ENCODE peak calls at places on chromosomes 13 and 19, in eight cellular contexts. E, T, Z, O, V, W, L and A are unnamed samples. For H3K9me3, the result is how much of the 10 kb centered on the place peaks cover.

GRCh38 chr19:1884291-1884718 is 991 bp downstream of the ABHD17A start:
- DNase-seq in W (no peak), E (no peak), L (no peak), O (no peak), T (peak), V (no peak), Z (no peak), A (no peak)

GRCh38 chr13:105721056-105721455 is 814.4 kb downstream of the EFNB2 start:
- DNase-seq in Z (no peak), T (no peak), W (no peak), V (no peak), L (no peak), E (peak), O (peak), A (no peak)

GRCh38 chr13:42000836-42001235 is 39.9 kb upstream of the VWA8 start:
- DNase-seq in W (no peak), E (no peak), Z (no peak), T (no peak), L (no peak), V (no peak), O (no peak), A (no peak)

GRCh38 chr13:28355046-28355821 is 139.7 kb downstream of the FLT1 start:
- DNase-seq in W (no peak), Z (no peak), L (no peak), T (no peak), O (no peak), E (no peak), V (no peak), A (no peak)

GRCh38 chr19:10122066-10122465 is 2.4 kb upstream of the EIF3G start:
- DNase-seq in W (no peak), E (peak), Z (no peak), V (no peak), L (no peak), T (no peak), O (no peak), A (no peak)

GRCh38 chr13:48154671-48155070 is 59.8 kb upstream of the MED4 start:
- DNase-seq in T (no peak), E (no peak), L (no peak), W (no peak), O (no peak), Z (no peak), V (no peak), A (no peak)

GRCh38 chr19:11096210-11096841 is 7.1 kb downstream of the LDLR start:
- DNase-seq in T (no peak), L (no peak), V (no peak), E (peak), O (peak), Z (peak), W (no peak), A (no peak)

GRCh38 chr13:113977976-113978375 is 4.1 kb upstream of the C13orf46 start:
- DNase-seq in W (peak), T (no peak), O (no peak), Z (no peak), L (no peak), E (no peak), V (no peak), A (no peak)

GRCh38 chr13:85283408-85283807 is 515.8 kb downstream of the SLITRK6 start:
- DNase-seq in W (no peak), O (no peak), T (no peak), V (no peak), E (no peak), L (no peak), Z (no peak), A (no peak)

GRCh38 chr13:111629933-111630332 is 309.5 kb downstream of the TEX29 start:
- DNase-seq in E (no peak), V (no peak), Z (no peak), L (no peak), T (no peak), W (no peak), O (no peak), A (no peak)

GRCh38 chr19:49348305-49349188 is 13.3 kb downstream of the CD37 start:
- DNase-seq in E (no peak), T (peak), V (no peak), W (no peak), L (no peak), O (no peak), Z (no peak), A (no peak)

GRCh38 chr19:42053037-42053935 is 16.7 kb downstream of the GRIK5 start:
- DNase-seq in O (peak), E (no peak), W (peak), T (no peak), V (no peak), L (no peak), Z (no peak), A (no peak)

GRCh38 chr13:113029487-113030258 is 60.7 kb downstream of the MCF2L start:
- DNase-seq in V (no peak), T (peak), L (peak), O (no peak), W (peak), Z (no peak), E (peak), A (no peak)

GRCh38 chr13:36313047-36313969 is 15.7 kb upstream of the CCDC169 start:
- DNase-seq in Z (no peak), V (no peak), W (no peak), O (no peak), L (no peak), E (no peak), T (no peak), A (no peak)

GRCh38 chr13:33015791-33016323 is 366 bp upstream of the KL start:
- DNase-seq in T (no peak), W (no peak), O (no peak), L (no peak), E (no peak), Z (no peak), V (peak), A (no peak)

GRCh38 chr13:50650936-50651638 is 192.4 kb downstream of the DLEU7 start:
- DNase-seq in Z (no peak), W (no peak), E (no peak), O (peak), T (peak), V (no peak), L (no peak), A (peak)

GRCh38 chr13:110564472-110564985 is 3.0 kb upstream of the RAB20 start:
- DNase-seq in L (no peak), T (no peak), E (no peak), Z (no peak), V (no peak), W (no peak), O (no peak), A (no peak)

GRCh38 chr19:43726736-43727592 is 11.1 kb downstream of the IRGC start:
- DNase-seq in O (no peak), Z (no peak), L (no peak), V (peak), E (peak), W (no peak), T (no peak), A (no peak)

GRCh38 chr19:40419066-40419612 is 6.0 kb upstream of the PRX start:
- DNase-seq in W (no peak), T (no peak), O (no peak), Z (no peak), V (no peak), E (no peak), L (no peak), A (no peak)

GRCh38 chr13:50797081-50797480 is 46.4 kb downstream of the DLEU7 start:
- DNase-seq in O (no peak), V (no peak), E (peak), W (no peak), Z (no peak), T (no peak), L (no peak), A (no peak)

GRCh38 chr19:28594737-28595136 is 618.2 kb downstream of the UQCRFS1 start:
- DNase-seq in Z (no peak), T (no peak), O (no peak), L (no peak), E (no peak), V (no peak), W (no peak), A (no peak)

GRCh38 chr13:107743983-107744382 is 471.4 kb downstream of the LIG4 start:
- DNase-seq in V (no peak), W (no peak), L (no peak), E (peak), O (no peak), Z (no peak), T (no peak), A (no peak)

GRCh38 chr19:44759083-44759804 is 10.7 kb downstream of the BCL3 start:
- DNase-seq in V (no peak), L (no peak), E (no peak), O (no peak), T (no peak), W (no peak), Z (no peak), A (no peak)

GRCh38 chr19:45138303-45138751 is 22.5 kb downstream of the NKPD1 start:
- DNase-seq in L (no peak), Z (no peak), T (peak), O (no peak), E (no peak), V (no peak), W (no peak), A (no peak)

GRCh38 chr13:103210348-103210747 is 144.1 kb upstream of the SLC10A2 start:
- DNase-seq in T (no peak), E (no peak), O (no peak), L (no peak), Z (no peak), W (no peak), V (no peak), A (no peak)

GRCh38 chr13:98721825-98722510 is 30.5 kb downstream of the SLC15A1 start:
- DNase-seq in T (no peak), V (no peak), E (no peak), L (no peak), O (peak), Z (no peak), W (no peak), A (no peak)

GRCh38 chr19:49665301-49666119 is at the start of the genes BCL2L12 and IRF3:
- DNase-seq in Z (peak), T (peak), V (peak), W (peak), E (peak), L (peak), O (peak), A (no peak)

GRCh38 chr19:55005684-55006488 is 32.2 kb downstream of the GP6 start:
- DNase-seq in L (peak), W (peak), Z (no peak), T (peak), V (no peak), E (peak), O (peak), A (no peak)

GRCh38 chr19:3572132-3572854 is 451 bp upstream of the HMG20B start:
- DNase-seq in L (peak), O (peak), Z (peak), T (peak), E (peak), V (peak), W (peak), A (peak)

GRCh38 chr19:2282062-2282861 is at the start of gene PEAK3:
- DNase-seq in O (no peak), W (no peak), V (no peak), L (peak), Z (peak), E (peak), T (no peak), A (no peak)

GRCh38 chr13:35930665-35931631 is 200.2 kb downstream of the DCLK1 start:
- DNase-seq in O (peak), E (no peak), L (no peak), T (no peak), Z (no peak), W (no peak), V (no peak), A (no peak)

GRCh38 chr13:38582133-38582532 is 104.7 kb upstream of the FREM2 start:
- DNase-seq in L (peak), O (peak), T (peak), V (no peak), Z (no peak), W (peak), E (peak), A (peak)

GRCh38 chr19:6875218-6875617 is 12.2 kb upstream of the ADGRE1 start:
- DNase-seq in E (no peak), L (no peak), Z (no peak), O (no peak), V (no peak), T (no peak), W (no peak), A (no peak)

GRCh38 chr13:100854091-100854490 is 179.5 kb upstream of the TMTC4 start:
- DNase-seq in O (no peak), Z (no peak), V (no peak), E (no peak), W (no peak), T (no peak), L (no peak), A (no peak)

GRCh38 chr13:112931028-112931934 is 37.7 kb upstream of the MCF2L start:
- DNase-seq in L (peak), O (peak), V (peak), W (peak), Z (no peak), E (peak), T (no peak), A (no peak)

GRCh38 chr13:50129065-50129922 is 114.0 kb downstream of the KCNRG start:
- DNase-seq in Z (peak), V (no peak), W (no peak), O (no peak), E (peak), L (no peak), T (peak), A (no peak)

GRCh38 chr19:33441828-33442227 is 68.3 kb downstream of the CEBPG start:
- DNase-seq in O (no peak), L (no peak), E (no peak), T (no peak), Z (no peak), W (no peak), V (no peak), A (no peak)

DNA sequence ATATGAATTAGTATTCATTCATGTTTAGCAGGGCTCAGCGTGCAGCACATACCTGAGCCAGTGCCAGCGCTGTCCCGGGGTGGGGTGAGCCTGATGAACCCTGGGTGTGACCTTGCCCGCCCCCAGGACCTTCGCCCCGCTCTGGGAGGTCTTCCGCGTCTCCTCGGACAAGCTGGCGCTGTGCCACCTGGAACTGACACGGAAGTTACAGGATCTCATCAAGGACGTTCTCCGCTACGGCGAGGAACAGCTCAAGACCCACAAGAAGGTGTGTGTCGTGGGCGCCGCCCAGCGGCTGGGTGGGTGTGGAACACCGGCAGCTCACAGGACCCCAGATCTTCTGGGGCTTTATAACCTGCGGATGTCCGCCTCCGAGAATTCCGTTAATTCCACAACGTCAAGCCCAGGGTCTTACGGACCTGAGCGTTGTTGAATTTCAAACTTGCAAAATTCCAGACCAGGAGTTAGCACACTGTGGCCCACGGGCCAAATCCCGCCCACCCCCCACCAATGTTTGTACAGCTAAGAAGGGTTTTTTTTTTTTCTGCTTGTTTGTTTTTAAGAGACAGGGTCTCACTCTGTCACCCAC is 15.4 kb downstream of the FCHO1 start:
- DNase-seq in V (peak), W (peak), Z (peak), L (no peak), E (peak), O (peak), T (peak), A (no peak)
- TF ChIP-seq CTCF in V (peak), W (peak), Z (peak), L (no peak), E (peak), O (peak), T (peak), A (peak)

GRCh38 chr19:38662508-38663155 is 15.2 kb downstream of the ACTN4 start:
- DNase-seq in V (no peak), W (no peak), E (no peak), T (no peak), Z (no peak), O (no peak), L (no peak), A (no peak)
- H3K9me3 ChIP-seq in V (under half), W (under half), E (under half), T (under half), Z (under half), O (under half), L (under half), A (under half)

DNA sequence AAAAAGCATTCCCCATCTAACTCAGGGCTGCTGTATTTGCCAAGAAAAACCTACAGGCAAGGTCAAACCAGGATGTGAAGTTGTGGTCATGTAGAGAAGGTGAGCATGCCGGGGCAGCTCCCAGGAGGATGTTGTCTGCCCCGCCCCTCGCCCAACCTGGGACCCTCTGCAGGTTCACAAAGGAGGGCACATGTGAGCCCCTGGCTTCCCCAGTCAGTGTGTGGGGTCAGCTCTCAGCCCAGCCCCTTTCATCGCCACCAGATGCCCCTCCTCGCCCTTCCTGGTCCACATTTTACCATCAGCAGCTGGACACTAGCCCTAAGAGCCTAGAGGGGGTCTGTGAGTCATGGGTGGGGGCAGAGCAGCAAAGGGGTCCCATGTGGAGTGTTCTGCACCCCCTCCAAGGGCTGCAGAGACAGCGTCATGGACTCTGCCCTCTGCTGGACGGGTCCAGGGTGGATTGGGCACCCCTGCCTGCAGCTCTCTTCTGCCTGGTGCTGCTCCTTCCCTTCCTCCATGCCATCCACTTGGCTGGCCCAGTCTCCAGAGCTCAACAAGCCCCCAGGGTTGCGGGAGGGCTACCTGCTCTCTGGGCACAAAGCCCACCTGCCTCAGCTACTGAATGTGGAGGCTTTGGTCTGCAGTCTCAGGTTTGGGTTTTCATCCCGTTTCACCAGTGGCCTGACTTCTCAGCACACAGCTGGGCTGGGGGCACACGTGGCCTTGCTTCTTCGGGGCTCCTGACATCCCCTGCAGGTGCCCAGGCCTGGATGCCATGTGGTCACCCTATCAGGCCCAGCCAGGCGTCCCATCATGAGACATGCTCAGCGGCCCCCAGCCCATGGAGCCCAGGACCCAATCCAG is 3.7 kb downstream of the PLEKHF1 start:
- DNase-seq in Z (peak), T (no peak), L (no peak), E (no peak), O (peak), W (no peak), V (peak), A (no peak)
- TF ChIP-seq CTCF in Z (peak), T (peak), L (peak), E (peak), O (no peak), W (peak), V (no peak), A (peak)

GRCh38 chr19:19866599-19867248 is 1.0 kb downstream of the ZNF253 start:
- DNase-seq in O (peak), V (no peak), W (peak), Z (no peak), L (peak), T (peak), E (peak), A (no peak)

GRCh38 chr19:19873381-19873780 is 7.7 kb downstream of the ZNF253 start:
- DNase-seq in L (no peak), W (no peak), T (no peak), Z (no peak), E (no peak), O (peak), V (no peak), A (no peak)

GRCh38 chr19:19865750-19866598 is at the start of gene ZNF253:
- DNase-seq in O (peak), T (peak), V (peak), Z (peak), E (peak), L (peak), W (peak), A (peak)

GRCh38 chr19:19871932-19872331 is 6.2 kb downstream of the ZNF253 start:
- DNase-seq in T (no peak), W (no peak), O (no peak), L (no peak), E (no peak), Z (no peak), V (no peak), A (no peak)
- H3K9me3 ChIP-seq in T (half or more), W (under half), O (under half), L (under half), E (under half), Z (under half), V (under half), A (under half)

GRCh38 chr19:19064098-19064722 is 416 bp downstream of the SLC25A42 start:
- DNase-seq in V (no peak), W (no peak), Z (no peak), O (no peak), T (peak), L (peak), E (no peak), A (no peak)
- TF ChIP-seq CTCF in V (no peak), W (peak), Z (peak), O (no peak), T (peak), L (peak), E (peak), A (no peak)

DNA sequence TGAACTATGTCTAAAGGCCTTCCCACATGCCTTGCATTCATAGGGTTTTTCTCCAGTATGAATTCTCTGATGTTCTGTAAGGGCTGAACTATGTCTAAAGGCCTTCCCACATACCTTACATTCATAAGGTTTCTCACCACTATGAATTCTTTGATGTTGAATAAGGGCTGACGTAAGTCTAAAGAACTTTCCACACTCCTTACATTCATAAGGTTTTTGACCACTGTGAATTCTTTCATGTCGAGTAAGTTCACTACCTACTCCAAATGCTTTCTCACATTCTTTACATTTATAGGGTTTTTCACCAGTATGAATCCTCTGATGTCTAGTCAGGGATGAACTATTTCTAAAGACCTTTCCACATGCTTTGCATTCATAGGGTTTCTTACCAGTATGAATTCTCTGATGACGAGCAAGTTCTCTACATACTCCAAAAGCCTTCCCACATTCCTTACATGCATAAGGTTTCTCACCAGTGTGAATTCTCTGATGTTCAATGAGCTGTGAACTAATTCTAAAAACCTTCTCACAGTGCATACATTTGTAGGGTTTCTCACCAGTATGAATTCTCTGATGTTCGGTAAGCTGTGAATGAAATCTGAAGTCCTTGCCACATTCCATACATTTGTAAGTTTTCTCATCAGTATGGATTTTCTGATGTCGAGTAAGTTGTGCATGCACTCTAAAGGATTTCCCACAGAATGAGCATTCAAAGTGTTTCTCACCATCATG is 19.1 kb upstream of the ZNF260 start:
- DNase-seq in W (no peak), E (peak), L (no peak), V (no peak), O (peak), T (peak), Z (no peak), A (no peak)
- H3K9me3 ChIP-seq in W (under half), E (under half), L (half or more), V (half or more), O (half or more), T (half or more), Z (half or more), A (half or more)

DNA sequence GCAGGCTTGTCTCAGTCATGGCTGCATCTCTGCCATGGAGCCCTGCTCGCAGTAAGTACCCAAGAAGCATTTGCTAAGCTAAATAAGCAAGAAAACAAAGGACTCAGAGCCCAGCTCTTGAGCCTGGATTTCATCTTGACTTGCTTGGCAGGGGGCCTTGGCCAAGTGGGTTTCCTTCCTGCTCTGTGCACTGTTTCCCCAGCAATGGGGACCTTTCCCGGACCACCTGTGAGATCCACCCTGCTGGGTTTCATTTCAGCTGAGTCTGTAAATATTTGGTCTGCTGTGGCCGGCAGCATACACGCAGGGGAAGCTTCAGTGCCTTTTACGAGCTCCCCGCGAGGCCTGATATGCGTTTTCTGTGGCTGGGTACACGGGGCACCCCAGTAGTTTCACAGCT is 12.4 kb upstream of the TINCR start:
- DNase-seq in O (no peak), Z (no peak), T (no peak), W (no peak), L (no peak), V (no peak), E (no peak), A (no peak)
- TF ChIP-seq CTCF in O (no peak), Z (no peak), T (no peak), W (no peak), L (no peak), V (no peak), E (no peak), A (no peak)